ENCODE peak calls at places on chromosome 10, in six cellular contexts. C is cardiac muscle cell; A is CD4-positive, alpha-beta memory T cell; I is naive thymus-derived CD4-positive, alpha-beta T cell; N is colonic mucosa; G is SJCRH30. B is an unnamed sample.

GRCh38 chr10:24208661-24209420 is at the start of gene KIAA1217:
- DNase-seq in C (peak; percentile 71), A (no peak), I (no peak), N (peak; percentile 64), G (peak; percentile 92), B (no peak)

GRCh38 chr10:63865210-63865609 is 344.0 kb downstream of the REEP3 start:
- DNase-seq in C (no peak), A (no peak), I (no peak), N (no peak), G (no peak), B (no peak)

GRCh38 chr10:114897593-114897992 is 40.4 kb upstream of the TRUB1 start:
- DNase-seq in C (no peak), A (no peak), I (no peak), N (no peak), G (no peak), B (no peak)

GRCh38 chr10:44946201-44946600 is 13.4 kb upstream of the RASSF4 start:
- DNase-seq in C (no peak), A (no peak), I (no peak), N (no peak), G (no peak), B (no peak)

GRCh38 chr10:2144584-2144983 is 407.3 kb upstream of the ADARB2 start:
- DNase-seq in C (no peak), A (no peak), I (no peak), N (no peak), G (no peak), B (no peak)

GRCh38 chr10:87652261-87652660 is 7.4 kb upstream of the PAPSS2 start:
- DNase-seq in C (no peak), A (no peak), I (no peak), N (no peak), G (no peak), B (no peak)

GRCh38 chr10:70144372-70145110 is 2.0 kb downstream of the TYSND1 start:
- DNase-seq in C (no peak), A (no peak), I (no peak), N (no peak), G (no peak), B (no peak)

GRCh38 chr10:35006836-35007235 is 83.3 kb downstream of the CUL2 start:
- DNase-seq in C (no peak), A (no peak), I (no peak), N (no peak), G (no peak), B (no peak)

GRCh38 chr10:13395540-13395939 is 47.4 kb upstream of the SEPHS1 start:
- DNase-seq in C (no peak), A (no peak), I (no peak), N (no peak), G (no peak), B (no peak)

GRCh38 chr10:43036581-43037428 is 40.1 kb upstream of the RET start:
- DNase-seq in C (no peak), A (no peak), I (no peak), N (no peak), G (no peak), B (no peak)

GRCh38 chr10:21293518-21294356 is 231.7 kb downstream of the SKIDA1 start:
- DNase-seq in C (no peak), A (no peak), I (no peak), N (no peak), G (no peak), B (no peak)

GRCh38 chr10:102651455-102652169 is 7.3 kb downstream of the TRIM8 start:
- DNase-seq in C (no peak), A (no peak), I (no peak), N (no peak), G (no peak), B (no peak)

GRCh38 chr10:105473170-105473569 is 832.1 kb downstream of the SORCS3 start:
- DNase-seq in C (peak; percentile 10), A (no peak), I (no peak), N (no peak), G (no peak), B (no peak)

DNA sequence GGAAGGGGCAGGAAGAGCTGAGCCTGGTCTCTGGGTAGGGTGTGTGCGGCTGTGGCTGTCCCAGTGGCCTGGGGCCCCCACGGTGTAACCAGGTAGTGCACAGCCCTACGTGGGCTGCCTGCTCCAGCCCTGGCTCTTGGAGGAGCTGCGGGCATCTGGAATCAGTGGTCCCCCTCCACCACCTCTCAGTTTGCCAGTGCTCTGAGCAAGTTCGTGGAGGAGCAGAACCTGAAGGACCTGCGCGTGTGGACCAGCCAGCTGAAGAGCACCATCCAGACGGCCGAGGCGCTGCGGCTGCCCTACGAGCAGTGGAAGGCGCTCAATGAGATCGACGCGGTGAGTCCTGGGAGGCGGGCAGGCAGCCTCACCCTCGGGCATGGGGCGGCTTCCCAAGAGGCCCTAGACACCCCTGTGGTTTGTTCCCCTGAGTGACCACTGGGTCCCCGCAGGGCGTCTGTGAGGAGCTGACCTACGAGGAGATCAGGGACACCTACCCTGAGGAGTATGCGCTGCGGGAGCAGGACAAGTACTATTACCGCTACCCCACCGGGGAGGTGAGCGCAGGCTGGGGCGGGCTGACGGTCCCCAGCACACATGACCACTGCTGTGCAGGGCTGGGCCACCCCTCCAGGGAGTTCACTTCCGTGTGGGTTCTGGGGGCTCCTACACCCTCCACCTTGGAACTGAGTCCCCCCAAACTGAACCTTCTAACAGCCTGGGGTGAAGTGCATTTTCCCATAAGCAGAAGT is 18.6 kb downstream of the PFKFB3 start:
- DNase-seq in C (no peak), A (no peak), I (no peak), N (no peak), G (no peak), B (no peak)
- H3K36me3 ChIP-seq in C (peaks cover 91% of the 10 kb centered on the region), A (peaks cover 78% of the 10 kb centered on the region), I (peaks cover 97% of the 10 kb centered on the region), N (peaks cover 39% of the 10 kb centered on the region), G (peaks cover 4% of the 10 kb centered on the region), B (peaks cover 10% of the 10 kb centered on the region)

GRCh38 chr10:88989824-88990527 is 622 bp upstream of the FAS start:
- DNase-seq in C (peak; percentile 8), A (no peak), I (no peak), N (no peak), G (no peak), B (no peak)

GRCh38 chr10:88991161-88991899 is 732 bp downstream of the FAS start:
- DNase-seq in C (peak; percentile 79), A (peak; percentile 61), I (peak; percentile 60), N (peak; percentile 81), G (peak; percentile 12), B (peak; percentile 28)

GRCh38 chr10:88990528-88991160 is at the start of gene FAS:
- DNase-seq in C (peak; percentile 45), A (peak; percentile 80), I (peak; percentile 64), N (peak; percentile 86), G (peak; percentile 11), B (peak; percentile 21)

GRCh38 chr10:88992945-88993537 is 2.4 kb downstream of the FAS start:
- DNase-seq in C (no peak), A (no peak), I (no peak), N (peak; percentile 39), G (no peak), B (no peak)

DNA sequence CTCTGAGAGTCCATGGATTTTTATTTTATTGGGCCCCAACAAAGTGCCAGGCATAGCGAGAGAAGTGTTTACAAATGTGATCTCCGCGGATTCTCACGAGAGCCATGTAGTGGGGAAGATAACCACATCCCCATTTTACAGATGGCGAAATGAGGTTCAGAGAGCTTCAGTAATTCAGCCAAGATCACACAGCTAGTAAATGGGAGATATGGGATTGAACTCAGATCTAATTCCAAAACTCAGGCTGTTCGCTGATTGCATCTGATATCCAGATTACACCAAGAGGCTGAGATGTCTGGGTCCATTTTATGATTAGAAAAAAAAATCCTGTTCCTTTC is 1.3 kb downstream of the FAS start:
- DNase-seq in C (no peak), A (no peak), I (no peak), N (no peak), G (no peak), B (no peak)
- H3K4me1 ChIP-seq in C (no peaks in the 10 kb centered on the region), A (peaks cover 76% of the 10 kb centered on the region), I (peaks cover 50% of the 10 kb centered on the region), N (peaks cover 22% of the 10 kb centered on the region), G (no peaks in the 10 kb centered on the region), B (no peaks in the 10 kb centered on the region)

GRCh38 chr10:77844713-77845454 is 81.7 kb downstream of the DLG5 start:
- DNase-seq in C (no peak), A (no peak), I (no peak), N (peak; percentile 72), G (no peak), B (no peak)
- H3K36me3 ChIP-seq in C (no peaks in the 10 kb centered on the region), A (no peaks in the 10 kb centered on the region), I (no peaks in the 10 kb centered on the region), N (no peaks in the 10 kb centered on the region), G (peaks cover 5% of the 10 kb centered on the region), B (peaks cover 16% of the 10 kb centered on the region)

GRCh38 chr10:71238626-71239025 is 26.3 kb downstream of the UNC5B start:
- DNase-seq in C (no peak), A (no peak), I (no peak), N (no peak), G (no peak), B (no peak)
- H3K4me1 ChIP-seq in C (peaks cover 98% of the 10 kb centered on the region), A (no peaks in the 10 kb centered on the region), I (no peaks in the 10 kb centered on the region), N (peaks cover 5% of the 10 kb centered on the region), G (peaks cover 15% of the 10 kb centered on the region), B (peaks cover 90% of the 10 kb centered on the region)

B was measured in BE2C.